ENCODE peak calls at places on chromosome 10, in six cellular contexts. One of them, this sample, is unnamed.

GRCh38 chr10:77959384-77959783 is 32.8 kb upstream of the DLG5 start:
- DNase-seq in pancreas: no peak
- DNase-seq in heart left ventricle: no peak
- DNase-seq in IMR-90: no peak
- DNase-seq in HFF-Myc: no peak
- DNase-seq in AG10803: no peak
- DNase-seq in this sample: no peak

GRCh38 chr10:7589748-7590147 is 77.0 kb downstream of the ITIH5 start:
- DNase-seq in pancreas: no peak
- DNase-seq in AG10803: no peak
- DNase-seq in IMR-90: no peak
- DNase-seq in HFF-Myc: no peak
- DNase-seq in heart left ventricle: no peak
- DNase-seq in this sample: no peak

GRCh38 chr10:72261323-72262018 is 12.3 kb upstream of the DDIT4 start:
- DNase-seq in AG10803: no peak
- DNase-seq in HFF-Myc: no peak
- DNase-seq in heart left ventricle: no peak
- DNase-seq in pancreas: no peak
- DNase-seq in IMR-90: no peak
- DNase-seq in this sample: no peak

GRCh38 chr10:75236178-75236825 is 545 bp upstream of the COMTD1 start:
- DNase-seq in heart left ventricle: no peak
- DNase-seq in IMR-90: no peak
- DNase-seq in AG10803: no peak
- DNase-seq in HFF-Myc: no peak
- DNase-seq in pancreas: no peak
- DNase-seq in this sample: no peak

GRCh38 chr10:114429581-114430335 is 25.5 kb upstream of the AFAP1L2 start:
- DNase-seq in heart left ventricle: no peak
- DNase-seq in pancreas: no peak
- DNase-seq in HFF-Myc: no peak
- DNase-seq in IMR-90: no peak
- DNase-seq in AG10803: no peak
- DNase-seq in this sample: no peak

GRCh38 chr10:64408386-64409178 is 887.4 kb downstream of the REEP3 start:
- DNase-seq in pancreas: no peak
- DNase-seq in IMR-90: no peak
- DNase-seq in HFF-Myc: no peak
- DNase-seq in heart left ventricle: no peak
- DNase-seq in AG10803: no peak
- DNase-seq in this sample: no peak

GRCh38 chr10:507355-507699 is 182.1 kb downstream of the DIP2C start:
- DNase-seq in HFF-Myc: no peak
- DNase-seq in pancreas: peak
- DNase-seq in IMR-90: no peak
- DNase-seq in heart left ventricle: peak
- DNase-seq in AG10803: no peak
- DNase-seq in this sample: no peak

GRCh38 chr10:131774618-131775443 is 126.0 kb upstream of the PPP2R2D start:
- DNase-seq in HFF-Myc: no peak
- DNase-seq in pancreas: no peak
- DNase-seq in AG10803: no peak
- DNase-seq in heart left ventricle: no peak
- DNase-seq in IMR-90: no peak
- DNase-seq in this sample: no peak

GRCh38 chr10:60414877-60415585 is 25.4 kb upstream of the ANK3 start:
- DNase-seq in AG10803: peak
- DNase-seq in HFF-Myc: peak
- DNase-seq in IMR-90: peak
- DNase-seq in heart left ventricle: no peak
- DNase-seq in pancreas: no peak
- DNase-seq in this sample: peak

GRCh38 chr10:53314856-53315255 is 542.3 kb upstream of the MBL2 start:
- DNase-seq in AG10803: peak
- DNase-seq in HFF-Myc: peak
- DNase-seq in pancreas: no peak
- DNase-seq in heart left ventricle: no peak
- DNase-seq in IMR-90: peak
- DNase-seq in this sample: peak

GRCh38 chr10:110448682-110449418 is 48.9 kb upstream of the DUSP5 start:
- DNase-seq in IMR-90: no peak
- DNase-seq in AG10803: peak
- DNase-seq in HFF-Myc: no peak
- DNase-seq in heart left ventricle: no peak
- DNase-seq in pancreas: no peak
- DNase-seq in this sample: no peak

DNA sequence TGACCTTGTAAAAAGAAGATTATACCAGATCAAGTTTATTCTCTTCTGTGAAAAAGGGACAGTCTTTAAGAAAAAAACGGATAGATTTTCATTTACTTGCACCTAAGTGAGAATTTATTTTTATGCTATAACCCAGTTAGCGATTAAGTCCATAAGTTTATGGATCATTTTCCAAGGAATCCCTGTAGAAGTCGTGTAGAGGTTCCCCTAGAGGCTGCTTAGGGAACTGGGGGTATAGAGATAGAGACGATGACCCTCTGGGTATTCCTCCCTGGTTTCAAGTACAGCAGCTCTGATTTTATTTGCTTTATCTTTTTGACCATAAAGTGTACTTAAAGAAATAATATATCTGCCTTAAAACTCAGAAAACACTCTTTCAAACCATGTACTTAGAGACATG is 648.4 kb upstream of the LRRTM3 start:
- DNase-seq in pancreas: no peak
- DNase-seq in HFF-Myc: no peak
- DNase-seq in heart left ventricle: no peak
- DNase-seq in IMR-90: no peak
- DNase-seq in AG10803: no peak
- DNase-seq in this sample: no peak
- TF ChIP-seq CTCF in pancreas: no peak
- TF ChIP-seq CTCF in HFF-Myc: no peak
- TF ChIP-seq CTCF in heart left ventricle: no peak
- TF ChIP-seq CTCF in IMR-90: no peak
- TF ChIP-seq CTCF in AG10803: no peak
- TF ChIP-seq CTCF in this sample: no peak

GRCh38 chr10:95516774-95517373 is 44.3 kb downstream of the SORBS1 start:
- DNase-seq in heart left ventricle: no peak
- DNase-seq in IMR-90: no peak
- DNase-seq in pancreas: no peak
- DNase-seq in AG10803: no peak
- DNase-seq in HFF-Myc: no peak
- DNase-seq in this sample: no peak
- H3K4me3 ChIP-seq in heart left ventricle: no peak
- H3K4me3 ChIP-seq in IMR-90: no peak
- H3K4me3 ChIP-seq in pancreas: no peak
- H3K4me3 ChIP-seq in AG10803: no peak
- H3K4me3 ChIP-seq in HFF-Myc: no peak
- H3K4me3 ChIP-seq in this sample: no peak

GRCh38 chr10:4395731-4396130 is 430.3 kb upstream of the AKR1E2 start:
- DNase-seq in AG10803: no peak
- DNase-seq in heart left ventricle: no peak
- DNase-seq in IMR-90: no peak
- DNase-seq in HFF-Myc: no peak
- DNase-seq in pancreas: no peak
- DNase-seq in this sample: no peak

GRCh38 chr10:4397337-4397736 is 428.7 kb upstream of the AKR1E2 start:
- DNase-seq in IMR-90: no peak
- DNase-seq in pancreas: no peak
- DNase-seq in heart left ventricle: no peak
- DNase-seq in HFF-Myc: no peak
- DNase-seq in AG10803: no peak
- DNase-seq in this sample: no peak

GRCh38 chr10:4396401-4397283 is 429.4 kb upstream of the AKR1E2 start:
- DNase-seq in heart left ventricle: no peak
- DNase-seq in AG10803: no peak
- DNase-seq in HFF-Myc: no peak
- DNase-seq in IMR-90: no peak
- DNase-seq in pancreas: no peak
- DNase-seq in this sample: no peak

GRCh38 chr10:4399571-4399970 is 426.4 kb upstream of the AKR1E2 start:
- DNase-seq in heart left ventricle: no peak
- DNase-seq in IMR-90: peak
- DNase-seq in HFF-Myc: no peak
- DNase-seq in pancreas: no peak
- DNase-seq in AG10803: peak
- DNase-seq in this sample: peak

DNA sequence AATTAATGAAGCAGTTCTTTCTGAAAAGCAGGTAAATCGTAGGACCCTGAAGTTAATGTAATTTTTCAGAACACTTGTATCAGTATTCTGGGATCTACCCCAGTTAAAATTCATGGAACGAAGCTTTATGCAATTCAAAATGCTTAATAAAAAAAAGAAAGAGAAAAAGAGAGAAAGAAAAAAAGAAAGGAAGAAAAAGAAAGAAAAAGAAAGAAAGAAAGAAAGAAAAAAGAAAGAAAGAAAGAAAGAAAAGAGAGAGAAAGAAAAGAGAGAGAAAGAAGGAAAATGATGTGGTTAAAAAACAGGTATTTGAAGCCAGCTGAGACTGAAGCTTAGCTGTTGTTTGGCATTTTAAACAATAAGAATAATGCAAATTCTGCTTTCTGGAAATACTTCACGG is 427.4 kb upstream of the AKR1E2 start:
- DNase-seq in IMR-90: no peak
- DNase-seq in heart left ventricle: no peak
- DNase-seq in AG10803: no peak
- DNase-seq in pancreas: no peak
- DNase-seq in HFF-Myc: no peak
- DNase-seq in this sample: no peak
- TF ChIP-seq CTCF in IMR-90: no peak
- TF ChIP-seq CTCF in heart left ventricle: no peak
- TF ChIP-seq CTCF in AG10803: no peak
- TF ChIP-seq CTCF in pancreas: no peak
- TF ChIP-seq CTCF in HFF-Myc: no peak
- TF ChIP-seq CTCF in this sample: no peak

DNA sequence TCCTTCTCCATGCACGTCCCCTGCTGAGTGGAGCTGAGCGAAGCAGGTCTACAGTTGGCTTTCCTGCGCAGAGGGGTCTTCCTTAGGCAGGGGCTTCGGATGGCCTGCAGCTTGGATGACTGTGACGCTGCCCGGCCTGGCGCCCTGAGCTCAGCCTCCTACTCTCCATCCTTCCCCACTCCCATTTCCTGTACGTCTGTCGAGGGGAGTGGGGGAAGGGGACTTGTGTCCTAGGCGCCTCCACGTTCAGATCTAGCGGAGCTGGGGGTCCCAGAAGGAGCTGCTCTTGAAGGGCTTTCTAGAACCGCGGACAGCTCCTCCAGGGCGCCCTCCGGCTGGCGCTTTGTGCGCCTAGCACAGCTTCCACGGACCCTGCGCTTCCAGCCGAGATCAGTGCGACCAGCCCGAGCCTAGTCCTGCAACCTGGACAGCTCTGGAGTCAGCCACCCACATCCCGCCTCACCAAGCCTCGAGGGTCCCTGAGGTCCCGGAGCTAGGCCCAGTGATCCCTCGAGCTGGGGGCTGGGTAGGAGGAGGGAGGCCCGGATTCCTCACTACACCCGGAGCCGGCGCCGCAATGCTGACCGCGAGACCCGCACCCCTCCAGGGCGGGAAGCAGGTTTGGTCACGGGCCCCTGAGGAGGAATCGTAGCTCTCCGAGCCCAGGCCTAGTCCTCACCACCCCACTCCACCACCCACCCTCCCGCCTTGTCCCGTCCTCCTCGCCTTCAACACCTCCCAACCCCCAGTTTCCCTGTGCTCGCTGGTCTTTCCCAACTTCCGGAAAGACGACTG is 1.8 kb downstream of the GRID1 start:
- DNase-seq in AG10803: no peak
- DNase-seq in IMR-90: no peak
- DNase-seq in pancreas: no peak
- DNase-seq in HFF-Myc: no peak
- DNase-seq in heart left ventricle: no peak
- DNase-seq in this sample: no peak
- H3K4me3 ChIP-seq in AG10803: no peak
- H3K4me3 ChIP-seq in IMR-90: no peak
- H3K4me3 ChIP-seq in pancreas: peak
- H3K4me3 ChIP-seq in HFF-Myc: no peak
- H3K4me3 ChIP-seq in heart left ventricle: peak
- H3K4me3 ChIP-seq in this sample: no peak

DNA sequence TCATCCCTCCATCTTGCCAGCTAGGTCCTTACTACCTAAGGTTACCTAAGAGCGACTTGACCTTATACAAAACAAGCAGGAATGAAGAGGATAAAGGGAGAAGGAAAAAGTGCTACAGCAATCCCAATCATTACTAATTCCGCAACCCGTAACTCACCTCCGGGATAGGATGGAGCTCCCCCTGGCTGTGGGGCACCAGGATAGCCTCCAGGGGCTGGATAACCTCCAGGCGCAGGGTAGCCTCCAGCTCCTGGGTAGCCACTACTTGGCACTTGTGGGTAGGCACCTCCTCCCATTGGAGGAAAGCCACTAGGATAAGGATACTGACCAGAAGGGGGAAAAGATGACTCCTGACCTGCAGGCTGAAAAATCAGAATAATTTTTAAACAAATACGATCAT is 15.8 kb downstream of the ANXA7 start:
- DNase-seq in IMR-90: no peak
- DNase-seq in HFF-Myc: no peak
- DNase-seq in AG10803: no peak
- DNase-seq in pancreas: no peak
- DNase-seq in heart left ventricle: no peak
- DNase-seq in this sample: no peak
- TF ChIP-seq CTCF in IMR-90: peak
- TF ChIP-seq CTCF in HFF-Myc: peak
- TF ChIP-seq CTCF in AG10803: peak
- TF ChIP-seq CTCF in pancreas: no peak
- TF ChIP-seq CTCF in heart left ventricle: no peak
- TF ChIP-seq CTCF in this sample: no peak

DNA sequence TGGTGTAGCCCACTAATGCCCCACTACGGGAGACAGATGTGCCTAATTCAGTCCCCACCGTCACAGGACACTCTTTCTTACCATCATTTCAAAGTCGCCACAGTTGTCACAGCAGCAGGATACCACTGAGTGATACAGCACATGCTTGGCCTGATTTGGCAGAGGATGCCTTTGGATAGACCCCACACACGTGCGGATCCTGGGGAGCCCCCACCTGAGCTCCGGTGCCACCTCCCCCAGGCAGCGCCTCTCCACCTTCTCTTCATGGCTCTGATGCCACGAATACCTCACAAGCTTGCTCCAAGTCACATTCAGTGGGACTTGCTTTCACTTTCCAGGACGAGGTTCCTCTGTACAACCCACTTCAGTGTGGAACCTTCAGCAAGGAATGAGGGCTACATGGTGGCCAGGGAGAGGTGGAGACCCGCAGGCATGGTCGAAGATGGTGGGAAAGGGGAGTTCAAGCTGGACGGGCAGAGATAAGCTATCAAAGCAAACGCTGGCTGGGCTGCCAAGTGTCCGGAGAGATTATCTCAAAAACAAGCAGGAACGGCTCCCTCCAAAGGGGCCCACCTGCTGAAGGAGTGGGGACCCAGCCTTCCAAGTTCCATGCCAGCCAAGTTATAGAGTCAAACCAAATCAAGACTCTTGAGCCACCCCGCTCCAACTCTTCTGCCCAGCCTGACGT is 107.4 kb downstream of the ZRANB1 start:
- DNase-seq in AG10803: no peak
- DNase-seq in HFF-Myc: no peak
- DNase-seq in pancreas: no peak
- DNase-seq in heart left ventricle: no peak
- DNase-seq in IMR-90: no peak
- DNase-seq in this sample: no peak
- H3K4me3 ChIP-seq in AG10803: no peak
- H3K4me3 ChIP-seq in HFF-Myc: no peak
- H3K4me3 ChIP-seq in pancreas: no peak
- H3K4me3 ChIP-seq in heart left ventricle: no peak
- H3K4me3 ChIP-seq in IMR-90: no peak
- H3K4me3 ChIP-seq in this sample: no peak

This sample was measured in AG09309.